ENCODE peak calls at places on chromosomes 2 and 18, in seven cellular contexts. One of them, this sample, is unnamed. For H3K4me1, the result is how much of the 10 kb centered on the place peaks cover.

GRCh38 chr18:34947711-34948125 is 93.5 kb upstream of the MAPRE2 start:
- DNase-seq in A549: no peak
- DNase-seq in kidney: no peak
- DNase-seq in uterus: no peak
- DNase-seq in body of pancreas: no peak
- DNase-seq in fibroblast of lung: peak
- DNase-seq in tibial nerve: no peak
- DNase-seq in this sample: no peak

GRCh38 chr2:20568501-20569463 is 82.1 kb downstream of the HS1BP3 start:
- DNase-seq in uterus: peak
- DNase-seq in tibial nerve: no peak
- DNase-seq in fibroblast of lung: no peak
- DNase-seq in kidney: no peak
- DNase-seq in A549: no peak
- DNase-seq in body of pancreas: no peak
- DNase-seq in this sample: no peak

GRCh38 chr18:34598136-34598635 is 111.9 kb upstream of the DTNA start:
- DNase-seq in body of pancreas: no peak
- DNase-seq in kidney: no peak
- DNase-seq in fibroblast of lung: no peak
- DNase-seq in uterus: no peak
- DNase-seq in tibial nerve: no peak
- DNase-seq in A549: no peak
- DNase-seq in this sample: no peak

GRCh38 chr18:64710105-64710861 is 561.4 kb upstream of the LINC00305 start:
- DNase-seq in A549: no peak
- DNase-seq in kidney: no peak
- DNase-seq in uterus: no peak
- DNase-seq in body of pancreas: no peak
- DNase-seq in tibial nerve: no peak
- DNase-seq in fibroblast of lung: no peak
- DNase-seq in this sample: no peak

GRCh38 chr2:128386066-128386465 is 67.4 kb upstream of the HS6ST1 start:
- DNase-seq in A549: no peak
- DNase-seq in kidney: peak
- DNase-seq in body of pancreas: no peak
- DNase-seq in tibial nerve: no peak
- DNase-seq in uterus: peak
- DNase-seq in fibroblast of lung: no peak
- DNase-seq in this sample: no peak

GRCh38 chr2:209322905-209323517 is 100.8 kb upstream of the MAP2 start:
- DNase-seq in kidney: no peak
- DNase-seq in A549: no peak
- DNase-seq in body of pancreas: no peak
- DNase-seq in uterus: no peak
- DNase-seq in fibroblast of lung: no peak
- DNase-seq in tibial nerve: no peak
- DNase-seq in this sample: no peak

GRCh38 chr2:197869501-197870111 is 65.2 kb downstream of the PLCL1 start:
- DNase-seq in A549: no peak
- DNase-seq in tibial nerve: no peak
- DNase-seq in body of pancreas: no peak
- DNase-seq in kidney: no peak
- DNase-seq in uterus: no peak
- DNase-seq in fibroblast of lung: peak
- DNase-seq in this sample: no peak

GRCh38 chr18:75247041-75247551 is 36.5 kb downstream of the TSHZ1 start:
- DNase-seq in kidney: no peak
- DNase-seq in fibroblast of lung: peak
- DNase-seq in body of pancreas: no peak
- DNase-seq in tibial nerve: no peak
- DNase-seq in uterus: no peak
- DNase-seq in A549: no peak
- DNase-seq in this sample: no peak

GRCh38 chr2:159744363-159744762 is 32.1 kb downstream of the MARCHF7 start:
- DNase-seq in fibroblast of lung: peak
- DNase-seq in kidney: no peak
- DNase-seq in A549: no peak
- DNase-seq in uterus: no peak
- DNase-seq in tibial nerve: no peak
- DNase-seq in body of pancreas: no peak
- DNase-seq in this sample: no peak

GRCh38 chr2:240249423-240250149 is 109.1 kb upstream of the OTOS start:
- DNase-seq in fibroblast of lung: no peak
- DNase-seq in kidney: peak
- DNase-seq in A549: no peak
- DNase-seq in uterus: no peak
- DNase-seq in tibial nerve: no peak
- DNase-seq in body of pancreas: no peak
- DNase-seq in this sample: no peak

GRCh38 chr2:109216332-109216731 is 87.3 kb downstream of the SH3RF3 start:
- DNase-seq in body of pancreas: no peak
- DNase-seq in fibroblast of lung: no peak
- DNase-seq in tibial nerve: no peak
- DNase-seq in kidney: no peak
- DNase-seq in A549: no peak
- DNase-seq in uterus: no peak
- DNase-seq in this sample: no peak

GRCh38 chr2:120401275-120402069 is 55.5 kb downstream of the INHBB start:
- DNase-seq in A549: no peak
- DNase-seq in kidney: peak
- DNase-seq in body of pancreas: no peak
- DNase-seq in uterus: no peak
- DNase-seq in tibial nerve: no peak
- DNase-seq in fibroblast of lung: no peak
- DNase-seq in this sample: peak

GRCh38 chr18:57107141-57107832 is 39.6 kb upstream of the BOD1L2 start:
- DNase-seq in kidney: no peak
- DNase-seq in tibial nerve: no peak
- DNase-seq in fibroblast of lung: peak
- DNase-seq in A549: no peak
- DNase-seq in body of pancreas: no peak
- DNase-seq in uterus: no peak
- DNase-seq in this sample: no peak

GRCh38 chr2:233942731-233943130 is 25.6 kb downstream of the TRPM8 start:
- DNase-seq in uterus: no peak
- DNase-seq in body of pancreas: no peak
- DNase-seq in A549: no peak
- DNase-seq in fibroblast of lung: no peak
- DNase-seq in tibial nerve: no peak
- DNase-seq in kidney: no peak
- DNase-seq in this sample: no peak

GRCh38 chr2:133293544-133294270 is 274.6 kb downstream of the NCKAP5 start:
- DNase-seq in uterus: no peak
- DNase-seq in body of pancreas: no peak
- DNase-seq in A549: no peak
- DNase-seq in fibroblast of lung: no peak
- DNase-seq in tibial nerve: no peak
- DNase-seq in kidney: no peak
- DNase-seq in this sample: no peak

GRCh38 chr2:112031916-112032582 is 23.0 kb upstream of the TMEM87B start:
- DNase-seq in tibial nerve: peak
- DNase-seq in A549: no peak
- DNase-seq in body of pancreas: peak
- DNase-seq in kidney: no peak
- DNase-seq in fibroblast of lung: no peak
- DNase-seq in uterus: no peak
- DNase-seq in this sample: no peak

GRCh38 chr2:240791821-240792657 is 28.0 kb downstream of the KIF1A start:
- DNase-seq in A549: no peak
- DNase-seq in body of pancreas: no peak
- DNase-seq in tibial nerve: no peak
- DNase-seq in kidney: peak
- DNase-seq in fibroblast of lung: no peak
- DNase-seq in uterus: no peak
- DNase-seq in this sample: no peak

GRCh38 chr2:101466426-101466825 is 8.5 kb downstream of the RFX8 start:
- DNase-seq in A549: no peak
- DNase-seq in uterus: no peak
- DNase-seq in body of pancreas: no peak
- DNase-seq in kidney: no peak
- DNase-seq in fibroblast of lung: no peak
- DNase-seq in tibial nerve: no peak
- DNase-seq in this sample: no peak

DNA sequence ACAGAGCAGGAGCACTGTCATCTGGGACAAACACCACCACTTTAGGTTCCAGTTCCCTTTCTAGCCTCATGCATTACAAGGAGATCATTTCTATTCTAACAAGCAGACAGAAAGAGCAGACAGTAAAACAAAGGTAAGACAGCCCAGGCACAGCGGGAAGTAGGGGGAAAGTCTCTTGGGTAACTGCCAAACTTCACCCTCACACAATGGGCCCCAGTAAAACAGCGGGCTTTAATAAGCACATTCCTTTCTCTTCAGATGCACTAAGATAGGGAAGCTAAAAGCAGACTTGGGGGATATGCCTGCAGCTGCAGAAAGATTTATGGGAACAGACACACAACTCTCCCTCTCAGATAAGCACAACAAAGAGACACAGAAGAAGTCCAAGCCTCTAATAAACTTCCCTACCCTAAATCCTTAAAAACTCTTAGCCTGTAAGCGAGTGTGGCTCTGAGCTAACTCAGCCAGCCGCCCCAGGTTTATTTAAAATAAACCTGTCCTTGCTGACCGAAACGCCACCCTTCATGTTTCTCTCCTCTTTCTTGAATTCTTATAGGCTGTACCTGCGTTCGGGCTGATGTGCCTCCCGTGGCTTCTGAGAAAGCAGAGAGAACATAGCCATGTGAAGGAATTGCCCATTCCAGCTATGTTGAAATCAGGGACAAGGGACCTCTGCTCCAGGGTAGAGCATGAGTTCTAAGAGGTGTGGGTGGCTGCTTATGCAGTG is 726.8 kb upstream of the DDX18 start:
- DNase-seq in kidney: no peak
- DNase-seq in A549: no peak
- DNase-seq in body of pancreas: no peak
- DNase-seq in uterus: no peak
- DNase-seq in tibial nerve: no peak
- DNase-seq in fibroblast of lung: no peak
- DNase-seq in this sample: no peak
- H3K4me1 ChIP-seq in kidney: under half
- H3K4me1 ChIP-seq in A549: under half
- H3K4me1 ChIP-seq in body of pancreas: under half
- H3K4me1 ChIP-seq in uterus: under half
- H3K4me1 ChIP-seq in tibial nerve: under half
- H3K4me1 ChIP-seq in fibroblast of lung: under half
- H3K4me1 ChIP-seq in this sample: under half

GRCh38 chr2:54904836-54905235 is 145.4 kb downstream of the RTN4 start:
- DNase-seq in fibroblast of lung: no peak
- DNase-seq in uterus: no peak
- DNase-seq in kidney: no peak
- DNase-seq in tibial nerve: no peak
- DNase-seq in body of pancreas: peak
- DNase-seq in A549: no peak
- DNase-seq in this sample: no peak

GRCh38 chr2:54908591-54908990 is 141.7 kb downstream of the RTN4 start:
- DNase-seq in uterus: no peak
- DNase-seq in A549: no peak
- DNase-seq in body of pancreas: no peak
- DNase-seq in tibial nerve: no peak
- DNase-seq in fibroblast of lung: no peak
- DNase-seq in kidney: no peak
- DNase-seq in this sample: no peak

GRCh38 chr2:54909006-54909405 is 141.2 kb downstream of the RTN4 start:
- DNase-seq in fibroblast of lung: peak
- DNase-seq in tibial nerve: no peak
- DNase-seq in A549: no peak
- DNase-seq in body of pancreas: no peak
- DNase-seq in kidney: no peak
- DNase-seq in uterus: no peak
- DNase-seq in this sample: no peak

GRCh38 chr2:54906711-54907110 is 143.5 kb downstream of the RTN4 start:
- DNase-seq in body of pancreas: no peak
- DNase-seq in uterus: no peak
- DNase-seq in kidney: no peak
- DNase-seq in fibroblast of lung: no peak
- DNase-seq in tibial nerve: no peak
- DNase-seq in A549: no peak
- DNase-seq in this sample: no peak

GRCh38 chr2:54907663-54908062 is 142.6 kb downstream of the RTN4 start:
- DNase-seq in fibroblast of lung: no peak
- DNase-seq in body of pancreas: no peak
- DNase-seq in A549: no peak
- DNase-seq in uterus: no peak
- DNase-seq in tibial nerve: no peak
- DNase-seq in kidney: no peak
- DNase-seq in this sample: no peak
- TF ChIP-seq CTCF in fibroblast of lung: no peak
- TF ChIP-seq CTCF in body of pancreas: no peak
- TF ChIP-seq CTCF in A549: no peak
- TF ChIP-seq CTCF in uterus: no peak
- TF ChIP-seq CTCF in tibial nerve: no peak
- TF ChIP-seq CTCF in kidney: no peak
- TF ChIP-seq CTCF in this sample: no peak

DNA sequence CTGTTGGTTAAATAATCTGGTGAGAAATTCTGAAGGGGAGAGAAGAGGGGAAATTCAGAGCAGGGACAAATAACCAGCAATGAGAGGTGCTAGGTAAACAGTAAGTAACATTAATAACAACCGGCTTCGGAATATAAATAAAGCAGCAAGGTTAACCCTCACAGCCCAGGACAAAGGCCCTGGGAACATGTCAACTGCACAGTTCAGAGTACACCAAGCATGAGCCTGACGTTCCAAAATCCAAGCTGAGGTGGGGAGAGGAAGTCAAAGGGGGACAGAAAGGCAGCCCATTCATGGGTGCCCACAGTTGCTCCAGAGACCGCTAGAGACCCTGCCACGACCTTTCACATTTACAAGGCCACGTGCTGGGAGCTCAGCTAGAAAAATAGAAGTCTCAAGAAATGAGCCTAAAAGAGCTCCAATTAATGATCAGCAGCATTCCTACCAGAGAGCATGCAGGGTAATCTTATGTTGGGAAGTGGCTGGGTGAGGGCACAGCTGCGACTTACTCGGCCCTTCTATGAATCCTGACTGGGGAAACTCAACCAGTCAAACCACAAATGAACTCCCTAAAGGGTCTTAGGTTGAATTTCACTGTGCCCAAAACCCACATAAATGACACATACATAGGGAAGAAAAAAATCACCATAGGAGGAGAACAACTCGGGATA is 55.1 kb downstream of the UXS1 start:
- DNase-seq in tibial nerve: no peak
- DNase-seq in kidney: no peak
- DNase-seq in body of pancreas: no peak
- DNase-seq in fibroblast of lung: no peak
- DNase-seq in uterus: no peak
- DNase-seq in A549: no peak
- DNase-seq in this sample: no peak
- H3K4me1 ChIP-seq in tibial nerve: under half
- H3K4me1 ChIP-seq in kidney: under half
- H3K4me1 ChIP-seq in body of pancreas: under half
- H3K4me1 ChIP-seq in fibroblast of lung: under half
- H3K4me1 ChIP-seq in uterus: under half
- H3K4me1 ChIP-seq in A549: under half
- H3K4me1 ChIP-seq in this sample: under half

DNA sequence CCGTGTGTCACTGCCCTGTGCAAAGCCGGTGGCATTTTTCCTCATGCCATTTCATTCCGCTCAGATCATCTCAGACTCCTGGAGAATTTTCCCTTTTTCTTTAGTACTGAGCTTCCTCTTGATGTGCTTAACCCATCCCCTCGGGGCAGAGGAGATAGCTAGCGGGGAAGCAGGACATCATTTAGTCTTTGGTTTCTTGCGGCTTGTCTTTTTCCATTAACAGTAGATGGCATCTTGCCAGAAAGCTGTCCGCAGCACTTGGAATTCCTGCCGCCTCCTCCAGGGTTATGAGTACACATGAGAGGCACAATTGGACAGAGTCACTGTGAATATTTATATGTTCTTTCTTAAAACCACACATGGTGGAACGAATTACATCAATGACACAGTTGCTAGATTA is 226.6 kb downstream of the ALPK2 start:
- DNase-seq in uterus: no peak
- DNase-seq in body of pancreas: peak
- DNase-seq in fibroblast of lung: peak
- DNase-seq in kidney: no peak
- DNase-seq in A549: no peak
- DNase-seq in tibial nerve: peak
- DNase-seq in this sample: peak
- TF ChIP-seq CTCF in uterus: no peak
- TF ChIP-seq CTCF in body of pancreas: no peak
- TF ChIP-seq CTCF in fibroblast of lung: peak
- TF ChIP-seq CTCF in kidney: no peak
- TF ChIP-seq CTCF in A549: no peak
- TF ChIP-seq CTCF in tibial nerve: no peak
- TF ChIP-seq CTCF in this sample: no peak

This sample was measured in heart left ventricle.